ENCODE peak calls at places on chromosomes 16 and 17, in eight cellular contexts. F, D, V, H, T, E, K and L are unnamed samples.

GRCh38 chr17:61149862-61150362 is 249.7 kb upstream of the TBX2 start:
- DNase-seq in F (no peak), D (no peak), V (no peak), H (no peak), T (no peak), E (no peak), K (no peak), L (no peak)

GRCh38 chr16:84509032-84509950 is 4.8 kb upstream of the MEAK7 start:
- DNase-seq in F (no peak), D (no peak), V (no peak), H (no peak), T (no peak), E (no peak), K (no peak), L (no peak)

GRCh38 chr16:27330542-27330941 is 16.8 kb downstream of the IL4R start:
- DNase-seq in F (peak; percentile 66), D (no peak), V (peak; percentile 98), H (peak; percentile 71), T (peak; percentile 98), E (no peak), K (no peak), L (no peak)

GRCh38 chr16:23359092-23359760 is 57.1 kb downstream of the SCNN1B start:
- DNase-seq in F (no peak), D (no peak), V (peak; percentile 5), H (no peak), T (no peak), E (no peak), K (peak; percentile 16), L (no peak)

GRCh38 chr16:64738321-64738960 is 383.4 kb downstream of the CDH11 start:
- DNase-seq in F (no peak), D (no peak), V (peak; percentile 66), H (no peak), T (peak; percentile 75), E (no peak), K (no peak), L (no peak)

GRCh38 chr16:5826332-5826731 is 728.7 kb upstream of the EEF2KMT start:
- DNase-seq in F (no peak), D (no peak), V (no peak), H (no peak), T (no peak), E (no peak), K (no peak), L (no peak)

GRCh38 chr16:9680968-9681367 is 501.3 kb downstream of the GRIN2A start:
- DNase-seq in F (no peak), D (no peak), V (no peak), H (no peak), T (no peak), E (no peak), K (no peak), L (no peak)

GRCh38 chr17:29078183-29079045 is 35.5 kb downstream of the PIPOX start:
- DNase-seq in F (peak; percentile 71), D (no peak), V (peak; percentile 15), H (no peak), T (peak; percentile 13), E (no peak), K (no peak), L (no peak)

GRCh38 chr16:3718019-3718391 is 681 bp upstream of the TRAP1 start:
- DNase-seq in F (no peak), D (no peak), V (no peak), H (no peak), T (peak; percentile 4), E (no peak), K (peak; percentile 18), L (no peak)

GRCh38 chr17:48567646-48568354 is 10.3 kb downstream of the HOXB4 start:
- DNase-seq in F (no peak), D (no peak), V (no peak), H (no peak), T (no peak), E (no peak), K (no peak), L (no peak)

GRCh38 chr17:77364381-77364911 is 223.7 kb downstream of the SEC14L1 start:
- DNase-seq in F (peak; percentile 25), D (no peak), V (no peak), H (no peak), T (no peak), E (no peak), K (no peak), L (no peak)

GRCh38 chr16:70804153-70804728 is 3.3 kb upstream of the VAC14 start:
- DNase-seq in F (no peak), D (no peak), V (peak; percentile 93), H (no peak), T (peak; percentile 89), E (no peak), K (no peak), L (no peak)

GRCh38 chr17:32302860-32303649 is 37.4 kb downstream of the RHBDL3 start:
- DNase-seq in F (no peak), D (peak; percentile 92), V (no peak), H (no peak), T (no peak), E (no peak), K (no peak), L (no peak)

GRCh38 chr16:50745940-50746339 is 4.1 kb downstream of the CYLD start:
- DNase-seq in F (no peak), D (no peak), V (no peak), H (no peak), T (no peak), E (no peak), K (no peak), L (no peak)

GRCh38 chr16:79628501-79628975 is 28.0 kb upstream of the MAF start:
- DNase-seq in F (no peak), D (no peak), V (peak; percentile 19), H (no peak), T (peak; percentile 9), E (peak; percentile 38), K (no peak), L (no peak)

GRCh38 chr17:60613325-60613724 is 13.3 kb downstream of the PPM1D start:
- DNase-seq in F (no peak), D (no peak), V (no peak), H (no peak), T (no peak), E (no peak), K (no peak), L (no peak)

GRCh38 chr17:54220829-54221228 is 398.1 kb downstream of the KIF2B start:
- DNase-seq in F (no peak), D (no peak), V (no peak), H (no peak), T (no peak), E (no peak), K (no peak), L (no peak)

GRCh38 chr17:60161598-60162330 is 12.0 kb downstream of the CA4 start:
- DNase-seq in F (no peak), D (peak; percentile 65), V (no peak), H (no peak), T (no peak), E (no peak), K (no peak), L (peak; percentile 22)

GRCh38 chr17:80645706-80646325 is 101.2 kb downstream of the RPTOR start:
- DNase-seq in F (no peak), D (no peak), V (no peak), H (no peak), T (no peak), E (no peak), K (no peak), L (no peak)

GRCh38 chr16:56915311-56916105 is 16.4 kb upstream of the HERPUD1 start:
- DNase-seq in F (no peak), D (no peak), V (no peak), H (no peak), T (peak; percentile 29), E (no peak), K (no peak), L (no peak)

GRCh38 chr16:47018223-47018891 is 44.9 kb upstream of the DNAJA2 start:
- DNase-seq in F (no peak), D (peak; percentile 62), V (peak; percentile 10), H (peak; percentile 80), T (peak; percentile 18), E (peak; percentile 72), K (peak; percentile 80), L (peak; percentile 93)

GRCh38 chr16:25257956-25258855 is 561 bp upstream of the ZKSCAN2 start:
- DNase-seq in F (peak; percentile 83), D (peak; percentile 89), V (peak; percentile 87), H (peak; percentile 91), T (peak; percentile 91), E (peak; percentile 96), K (peak; percentile 90), L (peak; percentile 31)
- TF ChIP-seq CTCF in F (no peak), D (no peak), V (no peak), H (no peak), T (no peak), E (no peak), K (no peak), L (no peak)

DNA sequence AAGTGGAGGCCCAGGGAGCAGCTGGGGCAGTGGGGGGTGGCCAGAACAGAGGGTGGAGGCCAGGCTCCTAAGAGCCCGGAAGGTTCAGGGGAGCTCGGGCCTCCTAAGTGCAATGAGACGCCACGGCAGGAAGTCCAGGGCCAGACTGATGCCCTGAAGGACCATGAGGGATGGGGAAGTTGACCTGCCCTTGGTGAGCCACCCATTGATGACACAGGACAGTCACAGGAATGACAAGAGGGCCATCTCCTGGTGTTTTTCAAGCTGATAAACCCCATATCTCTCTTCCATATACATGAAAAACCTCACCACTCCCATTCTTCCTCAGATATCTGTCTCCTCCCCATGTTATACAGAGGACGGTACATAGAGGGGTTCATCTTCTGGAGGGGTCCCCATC is 5.8 kb upstream of the MRPL58 start:
- DNase-seq in F (no peak), D (no peak), V (no peak), H (no peak), T (no peak), E (no peak), K (no peak), L (peak; percentile 42)
- TF ChIP-seq CTCF in F (no peak), D (no peak), V (no peak), H (no peak), T (no peak), E (no peak), K (peak; percentile 51), L (peak; percentile 4)

GRCh38 chr16:88924834-88925539 is 52.0 kb downstream of the CBFA2T3 start:
- DNase-seq in F (peak; percentile 75), D (peak; percentile 79), V (peak; percentile 73), H (peak; percentile 94), T (peak; percentile 89), E (peak; percentile 88), K (peak; percentile 92), L (peak; percentile 84)
- TF ChIP-seq CTCF in F (no peak), D (peak; percentile 48), V (peak; percentile 58), H (peak; percentile 18), T (peak; percentile 57), E (peak; percentile 57), K (peak; percentile 77), L (peak; percentile 52)

GRCh38 chr17:50146927-50147640 is 3.4 kb downstream of the PPP1R9B start:
- DNase-seq in F (peak; percentile 41), D (no peak), V (no peak), H (no peak), T (no peak), E (no peak), K (no peak), L (no peak)

GRCh38 chr17:50149099-50149424 is 1.4 kb downstream of the PPP1R9B start:
- DNase-seq in F (no peak), D (no peak), V (no peak), H (no peak), T (no peak), E (no peak), K (no peak), L (no peak)

GRCh38 chr17:50147841-50148225 is 2.6 kb downstream of the PPP1R9B start:
- DNase-seq in F (no peak), D (peak; percentile 46), V (no peak), H (no peak), T (peak; percentile 56), E (no peak), K (no peak), L (no peak)

GRCh38 chr17:50149425-50150353 is 788 bp downstream of the PPP1R9B start:
- DNase-seq in F (peak; percentile 64), D (peak; percentile 69), V (peak; percentile 48), H (peak; percentile 78), T (peak; percentile 64), E (peak; percentile 78), K (peak; percentile 86), L (no peak)

GRCh38 chr17:50148226-50149098 is 2.0 kb downstream of the PPP1R9B start:
- DNase-seq in F (peak; percentile 60), D (peak; percentile 62), V (peak; percentile 39), H (no peak), T (peak; percentile 47), E (peak; percentile 75), K (peak; percentile 84), L (peak; percentile 89)
- TF ChIP-seq CTCF in F (no peak), D (no peak), V (peak; percentile 39), H (no peak), T (peak; percentile 35), E (no peak), K (no peak), L (no peak)